ENCODE peak calls at places on chromosomes 5 and 9, in five cellular contexts. H is colonic mucosa, L is Karpas-422, V is tibial artery, J is left ventricle myocardium inferior. T is an unnamed sample.
A peak's percentile ranks its signal among the peaks of the same experiment; 100 is the strongest.

GRCh38 chr5:1797109-1797800 is 2.4 kb downstream of the MRPL36 start:
- DNase-seq in H (no peak), L (no peak), V (no peak), J (no peak), T (no peak)

GRCh38 chr9:138024131-138024530 is 146.5 kb downstream of the CACNA1B start:
- DNase-seq in H (no peak), L (no peak), V (peak; percentile 58), J (no peak), T (no peak)

GRCh38 chr5:125357660-125358059 is 611.2 kb upstream of the ZNF608 start:
- DNase-seq in H (no peak), L (no peak), V (no peak), J (no peak), T (no peak)

GRCh38 chr5:168290902-168291280 is 554 bp upstream of the WWC1 start:
- DNase-seq in H (no peak), L (no peak), V (no peak), J (no peak), T (no peak)

GRCh38 chr5:117486291-117486690 is 911.7 kb upstream of the SEMA6A start:
- DNase-seq in H (no peak), L (no peak), V (no peak), J (no peak), T (no peak)

GRCh38 chr9:132901859-132902831 is 23.4 kb downstream of the SPACA9 start:
- DNase-seq in H (peak; percentile 65), L (peak; percentile 94), V (peak; percentile 84), J (peak; percentile 35), T (peak; percentile 61)

GRCh38 chr5:35773936-35774335 is 82.8 kb upstream of the IL7R start:
- DNase-seq in H (no peak), L (no peak), V (no peak), J (no peak), T (no peak)

GRCh38 chr5:112742424-112742823 is 4.7 kb downstream of the APC start:
- DNase-seq in H (no peak), L (no peak), V (no peak), J (no peak), T (no peak)

GRCh38 chr5:104914536-104915070 is 1352.0 kb upstream of the NUDT12 start:
- DNase-seq in H (no peak), L (no peak), V (no peak), J (no peak), T (no peak)

GRCh38 chr5:2391021-2391420 is 360.5 kb downstream of the IRX2 start:
- DNase-seq in H (no peak), L (no peak), V (no peak), J (no peak), T (no peak)

GRCh38 chr5:180648658-180649296 is 623 bp downstream of the FLT4 start:
- DNase-seq in H (no peak), L (no peak), V (no peak), J (peak; percentile 15), T (no peak)

GRCh38 chr5:161544350-161544765 is 2.2 kb downstream of the GABRB2 start:
- DNase-seq in H (peak; percentile 52), L (peak; percentile 76), V (no peak), J (no peak), T (peak; percentile 46)

DNA sequence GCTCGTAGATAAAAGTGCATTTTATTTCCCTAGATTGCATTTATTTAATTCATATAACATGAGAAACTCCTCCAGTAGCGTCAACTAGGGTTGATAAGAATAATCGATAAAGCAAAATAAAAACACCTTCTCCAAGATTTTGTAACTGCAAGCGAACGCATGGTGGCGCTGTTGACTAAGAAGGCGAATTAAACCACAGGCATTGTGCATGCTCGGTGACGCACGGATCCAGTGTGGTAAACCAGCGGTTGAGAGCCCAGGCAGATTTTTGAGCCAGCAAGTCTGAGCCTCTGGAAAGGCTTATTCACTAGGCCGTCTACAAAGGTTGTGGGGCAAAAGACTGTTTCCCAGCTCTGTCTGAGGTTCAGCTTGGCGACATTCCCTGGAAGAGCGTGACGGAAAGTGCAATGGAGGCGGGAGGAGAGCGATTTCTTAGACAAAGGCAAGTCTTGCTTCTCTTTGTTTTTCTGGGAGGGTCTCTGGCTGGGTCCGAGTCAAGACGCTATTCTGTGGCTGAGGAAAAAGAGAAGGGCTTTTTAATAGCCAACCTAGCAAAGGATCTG is at the start of gene PCDHB3:
- DNase-seq in H (no peak), L (peak; percentile 80), V (no peak), J (peak; percentile 40), T (no peak)
- H3K4me1 ChIP-seq in H (no peaks in the 10 kb centered on the region), L (no peaks in the 10 kb centered on the region), V (no peaks in the 10 kb centered on the region), J (no peaks in the 10 kb centered on the region), T (no peaks in the 10 kb centered on the region)

GRCh38 chr5:178115136-178115834 is 2.0 kb downstream of the N4BP3 start:
- DNase-seq in H (no peak), L (no peak), V (no peak), J (no peak), T (no peak)
- H3K4me3 ChIP-seq in H (no peak overlapping the region), L (no peak overlapping the region), V (no peak overlapping the region), J (peak overlapping the region; percentile 72), T (no peak overlapping the region)

GRCh38 chr5:150614651-150615040 is 25.8 kb upstream of the SYNPO start:
- DNase-seq in H (no peak), L (no peak), V (no peak), J (no peak), T (no peak)

GRCh38 chr5:150615141-150615699 is 25.2 kb upstream of the SYNPO start:
- DNase-seq in H (peak; percentile 66), L (no peak), V (peak; percentile 87), J (peak; percentile 49), T (no peak)

GRCh38 chr5:150616506-150616905 is 24.0 kb upstream of the SYNPO start:
- DNase-seq in H (no peak), L (no peak), V (no peak), J (no peak), T (no peak)

GRCh38 chr5:150613991-150614650 is 26.3 kb upstream of the SYNPO start:
- DNase-seq in H (no peak), L (no peak), V (no peak), J (peak; percentile 55), T (peak; percentile 59)

DNA sequence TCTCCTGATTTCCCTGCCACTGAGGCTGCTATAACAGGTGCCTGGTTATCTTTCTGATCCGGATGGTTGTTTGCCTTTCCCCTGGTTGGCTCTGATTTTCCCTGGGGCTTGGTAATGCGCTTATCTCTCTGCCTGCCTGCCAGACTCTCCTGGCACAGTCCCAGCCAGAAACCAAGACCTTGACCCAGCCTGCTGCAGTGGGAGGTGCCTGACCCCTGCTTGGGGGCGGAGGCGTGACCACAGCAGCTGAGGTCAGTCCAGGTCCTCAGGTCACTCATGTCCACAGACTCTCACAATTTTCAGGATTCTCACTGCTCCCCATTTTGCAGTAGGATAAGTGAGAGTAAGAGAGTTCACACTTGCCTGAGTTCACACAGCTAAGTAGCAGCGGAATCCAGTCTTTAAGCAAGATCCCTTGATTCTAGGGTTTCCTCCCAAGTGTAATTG is 24.4 kb upstream of the SYNPO start:
- DNase-seq in H (peak; percentile 92), L (no peak), V (no peak), J (peak; percentile 78), T (peak; percentile 88)
- H3K27ac ChIP-seq in H (peak overlapping the region; percentile 7), L (no peak overlapping the region), V (peak overlapping the region; percentile 100), J (peak overlapping the region; percentile 99), T (peak overlapping the region; percentile 71)

GRCh38 chr9:35727676-35728040 is 4.3 kb downstream of the TLN1 start:
- DNase-seq in H (no peak), L (no peak), V (no peak), J (no peak), T (no peak)

GRCh38 chr9:35728041-35728971 is 3.7 kb downstream of the TLN1 start:
- DNase-seq in H (peak; percentile 65), L (no peak), V (peak; percentile 95), J (peak; percentile 79), T (peak; percentile 57)

GRCh38 chr9:35725362-35725761 is 6.6 kb downstream of the TLN1 start:
- DNase-seq in H (no peak), L (no peak), V (peak; percentile 61), J (no peak), T (no peak)

GRCh38 chr9:35729101-35729500 is 2.9 kb downstream of the TLN1 start:
- DNase-seq in H (no peak), L (no peak), V (no peak), J (no peak), T (no peak)

DNA sequence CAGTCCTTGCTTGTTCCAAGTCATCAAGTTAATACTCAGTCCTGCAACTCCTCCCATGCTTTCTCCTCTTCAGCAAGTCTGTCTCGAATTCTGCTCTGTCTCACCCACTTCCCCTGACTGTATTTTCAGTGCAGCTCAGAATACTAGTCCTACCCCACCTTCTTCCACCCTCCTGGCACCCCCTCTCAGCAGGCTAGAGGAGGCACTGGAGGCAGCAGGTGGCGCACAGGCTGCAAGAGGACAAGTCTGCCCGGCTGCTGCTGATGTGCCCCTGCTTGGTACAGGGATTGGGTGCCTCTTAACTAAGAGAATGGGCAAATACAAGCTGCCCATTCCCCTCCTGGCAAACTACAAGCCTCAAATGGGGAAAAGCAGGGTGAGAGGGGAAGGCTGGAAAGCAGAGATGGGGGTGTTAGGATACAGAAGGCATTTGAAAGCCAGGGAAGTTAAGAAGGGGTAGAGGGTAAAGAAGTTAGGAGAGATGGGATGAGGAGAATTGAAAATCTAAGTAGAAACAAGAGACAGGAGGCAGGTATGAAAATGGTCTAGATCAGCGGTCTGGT is 5.0 kb downstream of the TLN1 start:
- DNase-seq in H (no peak), L (peak; percentile 64), V (peak; percentile 92), J (no peak), T (peak; percentile 51)
- H3K4me1 ChIP-seq in H (peaks cover 8% of the 10 kb centered on the region), L (peaks cover 37% of the 10 kb centered on the region), V (no peaks in the 10 kb centered on the region), J (peaks cover 64% of the 10 kb centered on the region), T (peaks cover 31% of the 10 kb centered on the region)

GRCh38 chr9:456365-456764 is 241.7 kb downstream of the DOCK8 start:
- DNase-seq in H (no peak), L (no peak), V (no peak), J (peak; percentile 51), T (peak; percentile 65)

GRCh38 chr9:462611-463010 is 247.9 kb downstream of the DOCK8 start:
- DNase-seq in H (no peak), L (no peak), V (no peak), J (no peak), T (no peak)

GRCh38 chr9:463455-464125 is 248.9 kb downstream of the DOCK8 start:
- DNase-seq in H (no peak), L (no peak), V (no peak), J (no peak), T (no peak)

GRCh38 chr9:459491-460444 is 245.1 kb downstream of the DOCK8 start:
- DNase-seq in H (no peak), L (peak; percentile 56), V (no peak), J (no peak), T (peak; percentile 18)
- H3K4me3 ChIP-seq in H (no peak overlapping the region), L (no peak overlapping the region), V (no peak overlapping the region), J (no peak overlapping the region), T (no peak overlapping the region)

GRCh38 chr9:4126996-4127395 is 172.9 kb downstream of the GLIS3 start:
- DNase-seq in H (no peak), L (no peak), V (no peak), J (no peak), T (no peak)
- H3K27ac ChIP-seq in H (no peak overlapping the region), L (no peak overlapping the region), V (peak overlapping the region; percentile 62), J (no peak overlapping the region), T (no peak overlapping the region)

DNA sequence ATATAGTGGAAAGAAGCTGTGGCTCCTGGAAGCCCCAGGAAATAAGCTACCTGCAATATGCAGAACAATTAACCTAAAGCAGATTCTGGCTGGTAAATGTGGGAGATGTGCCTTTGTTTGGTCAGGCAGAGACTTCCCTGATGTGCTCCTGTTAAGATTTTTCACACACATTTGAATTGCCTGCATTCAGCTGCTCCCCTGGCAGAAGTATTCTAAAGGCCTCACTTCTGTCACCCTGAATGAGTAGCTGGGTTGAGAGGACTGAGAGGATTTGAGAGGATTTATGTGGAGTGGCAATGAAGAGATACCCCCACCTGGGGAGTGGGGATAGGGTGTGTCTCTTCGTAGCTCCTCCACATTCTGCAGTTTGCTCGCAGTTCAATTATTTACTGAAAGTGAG is 130.5 kb downstream of the ST8SIA4 start:
- DNase-seq in H (no peak), L (no peak), V (no peak), J (no peak), T (no peak)
- H3K4me1 ChIP-seq in H (no peaks in the 10 kb centered on the region), L (peaks cover 28% of the 10 kb centered on the region), V (no peaks in the 10 kb centered on the region), J (no peaks in the 10 kb centered on the region), T (no peaks in the 10 kb centered on the region)

T was measured in small intestine.